ENCODE peak calls at places on chromosomes 2 and 18, in ten cellular contexts. Z is mammary epithelial cell; M is activated T-cell treated with anti-CD3 and anti-CD28 coated beads for 48 hours; O is HEK293T; Q is stimulated activated naive CD8-positive, alpha-beta T cell treated with anti-CD3 and anti-CD28 coated beads, Interleukin-15, Interleukin-2, amounts not matched to agents 100 U/mL and 50 U/mL, for 24 hours; N is COLO829; P is NCI-H1092; E is osteocyte; X is neuronal stem cell; T is mucosa of gallbladder. W is an unnamed sample.

GRCh38 chr2:207091928-207092327 is 73.8 kb downstream of the KLF7 start:
- DNase-seq in Z (no peak), M (no peak), O (no peak), Q (no peak), N (no peak), P (no peak), E (no peak), X (no peak), T (no peak), W (no peak)

GRCh38 chr2:102342888-102343287 is 12.7 kb upstream of the IL18R1 start:
- DNase-seq in Z (no peak), M (no peak), O (no peak), Q (no peak), N (no peak), P (no peak), E (no peak), X (no peak), T (no peak), W (no peak)

GRCh38 chr2:237414056-237414661 is at the start of gene COL6A3:
- DNase-seq in Z (no peak), M (no peak), O (no peak), Q (no peak), N (no peak), P (no peak), E (no peak), X (no peak), T (peak), W (no peak)

GRCh38 chr18:54780285-54780861 is 47.9 kb upstream of the RAB27B start:
- DNase-seq in Z (no peak), M (no peak), O (no peak), Q (no peak), N (no peak), P (no peak), E (no peak), X (no peak), T (no peak), W (no peak)

GRCh38 chr2:10680214-10680613 is 9.6 kb downstream of the NOL10 start:
- DNase-seq in Z (no peak), M (no peak), O (no peak), Q (no peak), N (no peak), P (no peak), E (no peak), X (no peak), T (no peak), W (no peak)

GRCh38 chr2:20365249-20365817 is 14.7 kb upstream of the PUM2 start:
- DNase-seq in Z (peak), M (peak), O (no peak), Q (peak), N (no peak), P (no peak), E (no peak), X (no peak), T (no peak), W (no peak)

GRCh38 chr2:151762694-151763093 is 28.4 kb upstream of the NEB start:
- DNase-seq in Z (no peak), M (no peak), O (no peak), Q (no peak), N (no peak), P (no peak), E (no peak), X (no peak), T (no peak), W (no peak)

GRCh38 chr2:111975053-111975552 is 76.7 kb downstream of the MERTK start:
- DNase-seq in Z (peak), M (no peak), O (no peak), Q (no peak), N (no peak), P (no peak), E (peak), X (no peak), T (peak), W (peak)

GRCh38 chr2:109736177-109736827 is 57.8 kb upstream of the RGPD5 start:
- DNase-seq in Z (peak), M (no peak), O (peak), Q (peak), N (peak), P (peak), E (peak), X (peak), T (peak), W (peak)

GRCh38 chr2:3675687-3676086 is 17.7 kb downstream of the ALLC start:
- DNase-seq in Z (no peak), M (no peak), O (no peak), Q (no peak), N (no peak), P (no peak), E (no peak), X (no peak), T (no peak), W (no peak)

GRCh38 chr18:64037812-64038414 is 68.0 kb downstream of the SERPINB8 start:
- DNase-seq in Z (peak), M (no peak), O (peak), Q (no peak), N (peak), P (peak), E (no peak), X (peak), T (no peak), W (peak)

GRCh38 chr2:97660775-97661417 is 2.9 kb downstream of the ACTR1B start:
- DNase-seq in Z (no peak), M (no peak), O (no peak), Q (no peak), N (no peak), P (no peak), E (no peak), X (no peak), T (no peak), W (no peak)

GRCh38 chr18:13392029-13392750 is 173.6 kb downstream of the LDLRAD4 start:
- DNase-seq in Z (no peak), M (no peak), O (no peak), Q (no peak), N (no peak), P (no peak), E (peak), X (no peak), T (no peak), W (no peak)

GRCh38 chr2:190765386-190766173 is 115.0 kb upstream of the GLS start:
- DNase-seq in Z (peak), M (no peak), O (no peak), Q (no peak), N (peak), P (no peak), E (no peak), X (no peak), T (no peak), W (no peak)

GRCh38 chr2:143128681-143129580 is at the start of gene ARHGAP15:
- DNase-seq in Z (no peak), M (peak), O (no peak), Q (peak), N (no peak), P (no peak), E (no peak), X (no peak), T (peak), W (no peak)

GRCh38 chr2:135494503-135494902 is 36.5 kb downstream of the ZRANB3 start:
- DNase-seq in Z (peak), M (no peak), O (no peak), Q (no peak), N (no peak), P (no peak), E (no peak), X (no peak), T (no peak), W (no peak)

GRCh38 chr2:468631-469310 is 180.9 kb upstream of the ALKAL2 start:
- DNase-seq in Z (no peak), M (no peak), O (no peak), Q (no peak), N (no peak), P (no peak), E (no peak), X (no peak), T (no peak), W (no peak)

GRCh38 chr18:78607221-78607620 is 372.4 kb upstream of the SALL3 start:
- DNase-seq in Z (no peak), M (no peak), O (no peak), Q (no peak), N (no peak), P (no peak), E (no peak), X (no peak), T (no peak), W (no peak)

GRCh38 chr2:145380436-145381017 is 860.6 kb upstream of the ZEB2 start:
- DNase-seq in Z (peak), M (no peak), O (no peak), Q (no peak), N (peak), P (no peak), E (no peak), X (no peak), T (no peak), W (no peak)

GRCh38 chr2:224837558-224837957 is 121.4 kb upstream of the CCDC195 start:
- DNase-seq in Z (peak), M (no peak), O (no peak), Q (no peak), N (no peak), P (no peak), E (no peak), X (no peak), T (no peak), W (no peak)

GRCh38 chr2:166042356-166042755 is 85.5 kb downstream of the SCN1A start:
- DNase-seq in Z (peak), M (no peak), O (no peak), Q (no peak), N (no peak), P (no peak), E (no peak), X (no peak), T (no peak), W (no peak)

GRCh38 chr2:39408351-39409136 is 28.5 kb downstream of the MAP4K3 start:
- DNase-seq in Z (no peak), M (no peak), O (no peak), Q (no peak), N (no peak), P (no peak), E (no peak), X (no peak), T (no peak), W (no peak)

GRCh38 chr2:30139131-30139870 is 7.5 kb upstream of the YPEL5 start:
- DNase-seq in Z (peak), M (no peak), O (no peak), Q (peak), N (no peak), P (no peak), E (no peak), X (no peak), T (no peak), W (no peak)

GRCh38 chr2:204264746-204265145 is 280.5 kb upstream of the PARD3B start:
- DNase-seq in Z (no peak), M (no peak), O (no peak), Q (no peak), N (no peak), P (peak), E (no peak), X (no peak), T (no peak), W (no peak)

GRCh38 chr2:181858600-181858999 is 32.9 kb upstream of the ITPRID2 start:
- DNase-seq in Z (peak), M (no peak), O (no peak), Q (no peak), N (no peak), P (no peak), E (no peak), X (no peak), T (no peak), W (no peak)

GRCh38 chr2:172829229-172829628 is 93.6 kb downstream of the RAPGEF4 start:
- DNase-seq in Z (peak), M (no peak), O (no peak), Q (no peak), N (no peak), P (no peak), E (no peak), X (no peak), T (no peak), W (no peak)

GRCh38 chr2:105969552-105969951 is 224.5 kb downstream of the UXS1 start:
- DNase-seq in Z (peak), M (peak), O (peak), Q (peak), N (no peak), P (no peak), E (no peak), X (no peak), T (no peak), W (peak)

GRCh38 chr2:141611981-141612380 is 518.8 kb downstream of the LRP1B start:
- DNase-seq in Z (peak), M (no peak), O (no peak), Q (no peak), N (no peak), P (no peak), E (no peak), X (no peak), T (no peak), W (no peak)

GRCh38 chr18:9638886-9639285 is 24.5 kb upstream of the PPP4R1 start:
- DNase-seq in Z (peak), M (no peak), O (no peak), Q (no peak), N (no peak), P (no peak), E (no peak), X (no peak), T (no peak), W (no peak)

GRCh38 chr18:5630766-5631413 is 87.1 kb upstream of the EPB41L3 start:
- DNase-seq in Z (no peak), M (no peak), O (no peak), Q (no peak), N (no peak), P (no peak), E (no peak), X (no peak), T (no peak), W (no peak)

GRCh38 chr2:59176737-59177136 is 935.6 kb upstream of the FANCL start:
- DNase-seq in Z (no peak), M (no peak), O (no peak), Q (no peak), N (no peak), P (no peak), E (no peak), X (no peak), T (no peak), W (no peak)

GRCh38 chr2:229922449-229923386 is at the start of gene FBXO36:
- DNase-seq in Z (no peak), M (peak), O (peak), Q (peak), N (peak), P (peak), E (peak), X (no peak), T (no peak), W (peak)

GRCh38 chr18:48007955-48008701 is 77.7 kb upstream of the SMAD2 start:
- DNase-seq in Z (peak), M (peak), O (peak), Q (peak), N (peak), P (peak), E (peak), X (peak), T (peak), W (peak)

GRCh38 chr2:26618611-26619010 is 22.6 kb downstream of the CIB4 start:
- DNase-seq in Z (no peak), M (no peak), O (no peak), Q (no peak), N (no peak), P (no peak), E (no peak), X (no peak), T (no peak), W (no peak)

GRCh38 chr2:26472821-26473655 is 4.9 kb downstream of the OTOF start:
- DNase-seq in Z (no peak), M (no peak), O (no peak), Q (no peak), N (no peak), P (no peak), E (no peak), X (no peak), T (no peak), W (no peak)

GRCh38 chr18:23126352-23127056 is 8.8 kb upstream of the CABLES1 start:
- DNase-seq in Z (no peak), M (no peak), O (no peak), Q (no peak), N (no peak), P (no peak), E (no peak), X (no peak), T (no peak), W (no peak)

GRCh38 chr2:197924483-197924882 is 120.1 kb downstream of the PLCL1 start:
- DNase-seq in Z (no peak), M (no peak), O (no peak), Q (no peak), N (no peak), P (no peak), E (no peak), X (no peak), T (no peak), W (no peak)

GRCh38 chr2:74457549-74458131 is 598 bp upstream of the WBP1 start:
- DNase-seq in Z (peak), M (peak), O (peak), Q (peak), N (no peak), P (peak), E (no peak), X (peak), T (peak), W (peak)

W was measured in Caco-2.